ENCODE peak calls at places on chromosomes 2 and 18, in four cellular contexts. C is HFF-Myc, I is breast epithelium, D is foreskin fibroblast. Q is an unnamed sample.

GRCh38 chr2:15388406-15389325 is 172.5 kb downstream of the NBAS start:
- DNase-seq in C (no peak), I (no peak), D (no peak), Q (no peak)

GRCh38 chr2:237483018-237483731 is 3.9 kb upstream of the MLPH start:
- DNase-seq in I (peak), C (no peak), D (peak), Q (peak)

GRCh38 chr2:32743480-32744236 is 115.8 kb downstream of the TTC27 start:
- DNase-seq in I (no peak), C (no peak), D (no peak), Q (peak)

GRCh38 chr2:157722580-157723234 is 94.0 kb upstream of the ACVR1C start:
- DNase-seq in D (no peak), C (no peak), I (no peak), Q (no peak)

GRCh38 chr2:208545398-208546042 is 138.9 kb downstream of the PTH2R start:
- DNase-seq in D (no peak), C (no peak), I (no peak), Q (no peak)

GRCh38 chr18:41642756-41643155 is 312.3 kb upstream of the PIK3C3 start:
- DNase-seq in D (peak), I (no peak), C (no peak), Q (no peak)

GRCh38 chr2:217899231-217900009 is 103.4 kb downstream of the TNS1 start:
- DNase-seq in D (peak), I (peak), C (no peak), Q (peak)

GRCh38 chr2:51981813-51982212 is 949.9 kb upstream of the NRXN1 start:
- DNase-seq in D (no peak), I (no peak), C (no peak), Q (no peak)

GRCh38 chr2:11067221-11068078 is 87.8 kb upstream of the SLC66A3 start:
- DNase-seq in D (no peak), I (no peak), C (no peak), Q (no peak)

GRCh38 chr2:237723613-237724012 is 75.0 kb upstream of the RBM44 start:
- DNase-seq in D (peak), C (peak), I (peak), Q (peak)

GRCh38 chr2:53787255-53787910 is 539 bp downstream of the ERLEC1 start:
- DNase-seq in D (no peak), I (no peak), C (no peak), Q (no peak)

GRCh38 chr18:47283476-47283875 is 32.0 kb upstream of the SKOR2 start:
- DNase-seq in C (peak), I (no peak), D (no peak), Q (peak)

GRCh38 chr18:53025247-53025646 is 685.2 kb downstream of the DCC start:
- DNase-seq in D (no peak), C (no peak), I (no peak), Q (no peak)

GRCh38 chr2:75896779-75897366 is 186.2 kb upstream of the GCFC2 start:
- DNase-seq in I (no peak), C (no peak), D (no peak), Q (peak)

GRCh38 chr2:29066989-29067605 is 7.2 kb downstream of the PCARE start:
- DNase-seq in I (no peak), C (no peak), D (no peak), Q (no peak)

GRCh38 chr2:241563981-241564595 is 5.5 kb downstream of the BOK start:
- DNase-seq in C (no peak), D (no peak), I (no peak), Q (no peak)

GRCh38 chr2:236943068-236943467 is 142.6 kb upstream of the COPS8 start:
- DNase-seq in I (no peak), C (no peak), D (no peak), Q (no peak)

GRCh38 chr2:42342061-42342794 is 18.8 kb downstream of the COX7A2L start:
- DNase-seq in D (peak), C (peak), I (peak), Q (peak)

GRCh38 chr2:180707867-180708205 is 272.6 kb upstream of the UBE2E3 start:
- DNase-seq in C (peak), I (no peak), D (peak), Q (no peak)

GRCh38 chr2:180705551-180705950 is 274.9 kb upstream of the UBE2E3 start:
- DNase-seq in C (no peak), I (no peak), D (peak), Q (no peak)

GRCh38 chr2:180706694-180707093 is 273.7 kb upstream of the UBE2E3 start:
- DNase-seq in I (no peak), D (no peak), C (no peak), Q (no peak)

GRCh38 chr2:180705122-180705521 is 275.3 kb upstream of the UBE2E3 start:
- DNase-seq in D (peak), I (no peak), C (no peak), Q (no peak)

DNA sequence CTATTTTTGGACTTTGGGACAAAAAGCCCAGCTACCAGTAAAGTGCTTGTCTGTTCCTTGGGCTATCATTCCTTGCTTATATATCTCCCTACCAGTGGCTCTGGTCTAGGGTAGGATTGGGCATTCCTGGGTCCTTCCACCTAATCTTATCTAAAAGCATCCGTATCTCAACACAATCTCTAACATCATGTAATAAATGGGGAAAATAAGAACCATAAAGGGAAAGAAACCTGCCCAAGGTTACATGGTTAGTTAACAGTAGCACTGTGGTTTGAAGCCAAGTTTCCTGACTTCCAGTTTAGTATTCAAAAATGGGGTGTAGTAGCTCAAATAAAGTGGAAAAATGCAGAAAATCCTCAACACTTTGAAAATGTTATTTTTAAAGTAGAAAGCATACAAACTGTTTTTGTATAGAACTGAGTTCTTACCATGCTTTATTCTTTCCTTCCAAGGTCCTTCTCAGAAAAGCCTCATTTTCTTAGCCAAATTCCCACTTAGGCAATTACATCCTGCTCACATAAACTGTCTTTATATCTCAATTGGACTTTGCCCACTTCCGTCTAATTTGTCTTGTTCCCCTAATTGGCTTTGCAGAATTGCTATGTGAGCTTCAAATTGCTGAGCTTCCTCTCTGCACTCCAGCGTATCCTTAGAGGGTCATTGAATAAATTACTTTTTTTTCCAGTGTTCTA is 273.1 kb upstream of the UBE2E3 start:
- DNase-seq in C (no peak), D (no peak), I (no peak), Q (no peak)
- TF ChIP-seq CTCF in C (no peak), D (no peak), I (no peak), Q (no peak)

DNA sequence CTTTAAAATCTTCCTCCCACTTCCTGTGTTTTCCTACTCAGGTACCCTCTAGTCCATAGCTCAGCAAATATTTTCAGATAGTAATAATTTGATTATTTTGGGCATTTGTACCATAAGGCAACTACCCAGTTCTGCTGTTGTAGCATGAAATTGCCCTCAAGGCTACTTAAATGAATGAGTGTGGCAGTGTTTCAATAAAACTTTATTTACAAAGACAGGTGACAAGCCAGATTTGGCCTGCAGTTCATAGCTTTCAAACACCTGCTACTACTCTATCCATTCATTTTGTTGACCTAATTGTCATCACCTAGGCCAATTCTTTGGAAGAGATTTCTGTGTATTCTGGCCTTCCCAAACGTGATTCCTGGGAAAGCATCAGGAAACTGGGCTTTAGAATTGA is 28.9 kb downstream of the NYAP2 start:
- DNase-seq in C (no peak), D (no peak), I (no peak), Q (no peak)
- H3K4me3 ChIP-seq in C (no peak), D (no peak), I (no peak), Q (no peak)

DNA sequence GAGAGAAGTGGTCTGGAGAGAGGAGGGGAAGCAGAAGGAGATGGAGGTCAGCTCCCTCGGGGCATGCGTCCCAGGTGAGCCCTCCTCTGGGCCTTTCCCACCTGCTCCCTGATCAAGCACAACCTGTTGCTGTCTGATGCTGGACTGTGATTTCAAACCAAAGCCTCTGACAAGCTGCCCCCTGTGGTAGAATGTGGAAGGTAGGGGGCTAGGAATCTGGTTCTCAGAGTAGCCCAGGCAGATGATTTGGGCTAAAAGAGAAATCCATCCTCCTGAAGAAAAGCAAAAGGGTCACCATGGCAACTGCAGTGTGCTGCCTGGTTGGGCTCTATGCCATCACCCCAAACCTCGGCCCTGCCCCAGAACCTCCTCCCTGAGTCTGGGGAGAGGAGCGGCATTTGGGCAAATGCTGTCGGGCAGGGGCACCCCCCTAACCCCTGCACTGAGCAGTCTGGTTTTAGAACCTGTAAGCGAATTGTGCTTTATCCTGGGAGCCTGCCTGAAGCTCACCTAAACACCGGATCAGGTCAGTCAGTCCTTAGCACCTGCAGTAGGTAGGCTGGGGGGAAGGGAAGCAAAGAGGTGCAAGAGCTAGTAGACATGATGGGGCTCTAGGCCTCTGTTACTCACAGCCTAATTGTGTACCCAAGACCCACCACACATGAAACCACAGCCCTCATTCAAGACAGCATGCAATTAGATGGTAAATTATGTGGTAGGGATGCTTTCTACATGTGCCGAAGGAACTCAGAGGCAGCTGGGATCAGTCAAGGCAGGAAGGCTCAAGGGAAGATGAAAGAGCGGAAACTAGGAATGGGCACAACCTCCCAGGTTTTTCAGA is 83.6 kb downstream of the DNMT3A start:
- DNase-seq in C (no peak), D (no peak), I (no peak), Q (no peak)
- TF ChIP-seq CTCF in C (peak), D (no peak), I (no peak), Q (no peak)

GRCh38 chr18:12281861-12282260 is 26.2 kb upstream of the TUBB6 start:
- DNase-seq in I (no peak), C (no peak), D (no peak), Q (no peak)

GRCh38 chr18:12278765-12279682 is 24.9 kb downstream of the CIDEA start:
- DNase-seq in C (peak), D (peak), I (peak), Q (no peak)

GRCh38 chr18:12282436-12283039 is 25.5 kb upstream of the TUBB6 start:
- DNase-seq in I (no peak), C (no peak), D (peak), Q (no peak)

GRCh38 chr18:12278153-12278764 is 24.1 kb downstream of the CIDEA start:
- DNase-seq in D (no peak), I (peak), C (no peak), Q (peak)

DNA sequence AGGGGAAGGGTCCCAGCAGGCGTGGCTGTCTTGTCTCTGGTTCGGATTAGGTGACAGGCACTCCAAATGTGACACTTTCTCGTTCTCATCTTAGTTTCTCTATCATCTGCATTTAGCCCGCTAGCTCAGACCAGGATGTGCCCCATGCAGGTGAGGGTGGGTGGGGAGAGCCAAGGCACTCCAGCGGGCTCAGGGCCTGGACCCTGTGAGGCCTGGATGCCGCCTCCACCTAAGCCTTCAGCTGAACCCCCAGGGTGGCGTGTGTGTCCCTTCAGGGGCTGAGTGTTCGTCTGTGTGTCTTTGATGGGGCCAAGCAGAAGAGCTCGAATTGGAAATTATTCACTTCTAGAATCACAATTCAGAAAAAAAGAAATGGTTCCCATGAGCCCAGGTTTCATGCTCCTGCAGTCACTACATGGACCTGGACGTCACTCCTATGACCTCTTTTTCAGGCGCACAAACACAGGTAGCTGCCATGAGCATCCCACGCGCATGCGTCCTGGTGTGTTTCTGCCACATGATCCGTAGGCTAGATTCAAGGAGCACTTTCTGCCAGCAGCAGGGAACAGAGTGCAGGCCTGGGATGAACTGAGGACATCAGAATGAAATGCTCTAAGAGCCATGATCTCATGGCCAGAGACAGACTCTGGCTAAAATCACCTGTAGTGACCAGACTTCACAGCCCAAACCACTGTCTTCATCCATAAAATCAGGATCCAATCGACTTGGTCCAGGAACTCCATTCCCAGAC is 25.8 kb downstream of the CIDEA start:
- DNase-seq in D (no peak), I (no peak), C (no peak), Q (no peak)
- H3K4me3 ChIP-seq in D (peak), I (peak), C (peak), Q (no peak)

GRCh38 chr2:30707304-30707903 is 99.8 kb downstream of the CAPN13 start:
- DNase-seq in I (no peak), C (no peak), D (no peak), Q (no peak)
- TF ChIP-seq CTCF in I (no peak), C (no peak), D (no peak), Q (no peak)

GRCh38 chr2:122949523-122949922 is 1075.6 kb upstream of the CNTNAP5 start:
- DNase-seq in D (no peak), C (no peak), I (no peak), Q (no peak)
- H3K4me3 ChIP-seq in D (no peak), C (no peak), I (no peak), Q (no peak)

Q was measured in GM12865.